ENCODE peak calls at places on chromosomes 5 and 9, in nine cellular contexts. E is transverse colon, N is stomach, J is IMR-90, S is sigmoid colon, K is ovary, H is tibial nerve, Z is HepG2, P is uterus. Y is an unnamed sample.

GRCh38 chr5:173281910-173282309 is 46.3 kb downstream of the STC2 start:
- DNase-seq in E (no peak), N (no peak), J (peak), S (no peak), K (no peak), H (no peak), Z (no peak), P (no peak), Y (no peak)

GRCh38 chr5:74471875-74472274 is 168.7 kb downstream of the ENC1 start:
- DNase-seq in E (no peak), N (no peak), J (peak), S (no peak), K (no peak), H (no peak), Z (no peak), P (no peak), Y (no peak)

GRCh38 chr9:91530829-91531228 is 107.2 kb upstream of the NFIL3 start:
- DNase-seq in E (no peak), N (no peak), J (peak), S (no peak), K (no peak), H (no peak), Z (peak), P (no peak), Y (no peak)

GRCh38 chr5:120465281-120465961 is 1.3 kb downstream of the PRR16 start:
- DNase-seq in E (peak), N (no peak), J (peak), S (peak), K (no peak), H (no peak), Z (no peak), P (peak), Y (peak)

GRCh38 chr5:115160975-115161475 is 8.7 kb downstream of the TRIM36 start:
- DNase-seq in E (no peak), N (no peak), J (no peak), S (no peak), K (no peak), H (no peak), Z (no peak), P (no peak), Y (no peak)

GRCh38 chr5:173452098-173452497 is 123.9 kb upstream of the STC2 start:
- DNase-seq in E (no peak), N (no peak), J (peak), S (no peak), K (no peak), H (no peak), Z (peak), P (no peak), Y (peak)

GRCh38 chr5:110258460-110258859 is 468.0 kb downstream of the TMEM232 start:
- DNase-seq in E (no peak), N (no peak), J (no peak), S (peak), K (no peak), H (no peak), Z (no peak), P (no peak), Y (no peak)

GRCh38 chr5:76983468-76983867 is 30.6 kb downstream of the CRHBP start:
- DNase-seq in E (no peak), N (no peak), J (no peak), S (no peak), K (no peak), H (no peak), Z (no peak), P (no peak), Y (no peak)

GRCh38 chr9:95793924-95794828 is 81.3 kb upstream of the ERCC6L2 start:
- DNase-seq in E (no peak), N (no peak), J (peak), S (no peak), K (no peak), H (no peak), Z (no peak), P (no peak), Y (no peak)

GRCh38 chr5:14101922-14102321 is 41.2 kb upstream of the TRIO start:
- DNase-seq in E (no peak), N (no peak), J (peak), S (no peak), K (no peak), H (no peak), Z (no peak), P (no peak), Y (no peak)

GRCh38 chr5:112419596-112420110 is 576 bp upstream of the EPB41L4A start:
- DNase-seq in E (peak), N (peak), J (no peak), S (peak), K (peak), H (peak), Z (no peak), P (peak), Y (peak)

GRCh38 chr9:93119953-93120845 is 13.9 kb downstream of the NINJ1 start:
- DNase-seq in E (peak), N (peak), J (peak), S (peak), K (peak), H (peak), Z (peak), P (peak), Y (peak)

GRCh38 chr9:111805841-111806241 is 11.1 kb upstream of the SHOC1 start:
- DNase-seq in E (no peak), N (no peak), J (peak), S (no peak), K (no peak), H (no peak), Z (no peak), P (no peak), Y (no peak)

GRCh38 chr9:69121155-69122085 is 52.7 kb upstream of the TJP2 start:
- DNase-seq in E (peak), N (peak), J (peak), S (no peak), K (peak), H (no peak), Z (peak), P (peak), Y (no peak)

GRCh38 chr9:90848866-90849265 is 47.2 kb downstream of the SYK start:
- DNase-seq in E (no peak), N (no peak), J (no peak), S (no peak), K (no peak), H (no peak), Z (no peak), P (no peak), Y (no peak)

GRCh38 chr9:135379540-135380267 is 99.9 kb upstream of the PPP1R26 start:
- DNase-seq in E (no peak), N (no peak), J (no peak), S (no peak), K (no peak), H (no peak), Z (no peak), P (no peak), Y (no peak)

GRCh38 chr9:91500509-91501011 is 76.9 kb upstream of the NFIL3 start:
- DNase-seq in E (no peak), N (no peak), J (peak), S (no peak), K (peak), H (no peak), Z (no peak), P (no peak), Y (no peak)

GRCh38 chr5:157606046-157606445 is 30.5 kb upstream of the ADAM19 start:
- DNase-seq in E (no peak), N (no peak), J (peak), S (no peak), K (no peak), H (no peak), Z (no peak), P (no peak), Y (no peak)

GRCh38 chr5:131265318-131265803 is 1.5 kb downstream of the CDC42SE2 start:
- DNase-seq in E (no peak), N (no peak), J (peak), S (no peak), K (no peak), H (no peak), Z (peak), P (no peak), Y (no peak)

GRCh38 chr5:134122530-134122929 is 8.0 kb downstream of the TCF7 start:
- DNase-seq in E (peak), N (peak), J (no peak), S (no peak), K (no peak), H (no peak), Z (no peak), P (no peak), Y (no peak)

GRCh38 chr9:638152-638551 is 203.3 kb upstream of the DMRT1 start:
- DNase-seq in E (no peak), N (no peak), J (no peak), S (no peak), K (no peak), H (no peak), Z (no peak), P (no peak), Y (no peak)

GRCh38 chr9:68476889-68477288 is 63.8 kb downstream of the TMEM252 start:
- DNase-seq in E (no peak), N (no peak), J (no peak), S (no peak), K (no peak), H (no peak), Z (no peak), P (no peak), Y (no peak)

GRCh38 chr9:272251-273213 is 57.9 kb downstream of the DOCK8 start:
- DNase-seq in E (peak), N (peak), J (no peak), S (no peak), K (no peak), H (no peak), Z (no peak), P (no peak), Y (peak)

GRCh38 chr5:111278824-111279504 is 54.8 kb downstream of the CAMK4 start:
- DNase-seq in E (peak), N (peak), J (no peak), S (no peak), K (no peak), H (peak), Z (peak), P (no peak), Y (no peak)

GRCh38 chr9:105690742-105691141 is 3.6 kb upstream of the TMEM38B start:
- DNase-seq in E (no peak), N (no peak), J (peak), S (no peak), K (no peak), H (no peak), Z (no peak), P (no peak), Y (no peak)

GRCh38 chr9:37035472-37036236 is 1.6 kb upstream of the PAX5 start:
- DNase-seq in E (no peak), N (no peak), J (no peak), S (no peak), K (no peak), H (no peak), Z (no peak), P (no peak), Y (no peak)

GRCh38 chr9:123927625-123928308 is 2.2 kb downstream of the DENND1A start:
- DNase-seq in E (peak), N (no peak), J (peak), S (no peak), K (no peak), H (no peak), Z (no peak), P (no peak), Y (peak)

GRCh38 chr9:21964925-21965385 is 29.2 kb downstream of the CDKN2A start:
- DNase-seq in E (peak), N (peak), J (no peak), S (peak), K (no peak), H (no peak), Z (no peak), P (no peak), Y (no peak)

GRCh38 chr9:91755761-91756638 is 194.0 kb downstream of the ROR2 start:
- DNase-seq in E (no peak), N (no peak), J (no peak), S (no peak), K (no peak), H (no peak), Z (no peak), P (no peak), Y (no peak)

GRCh38 chr5:139725073-139725830 is 70.4 kb upstream of the PSD2 start:
- DNase-seq in E (no peak), N (peak), J (peak), S (peak), K (peak), H (no peak), Z (peak), P (peak), Y (no peak)

GRCh38 chr9:14098102-14098501 is 215.8 kb downstream of the NFIB start:
- DNase-seq in E (no peak), N (no peak), J (peak), S (no peak), K (no peak), H (no peak), Z (no peak), P (no peak), Y (no peak)

GRCh38 chr5:137504916-137505315 is 5.8 kb upstream of the SPOCK1 start:
- DNase-seq in E (no peak), N (no peak), J (no peak), S (no peak), K (no peak), H (no peak), Z (no peak), P (no peak), Y (no peak)

GRCh38 chr9:99783799-99784198 is 37.9 kb upstream of the NR4A3 start:
- DNase-seq in E (no peak), N (no peak), J (no peak), S (no peak), K (no peak), H (no peak), Z (no peak), P (no peak), Y (no peak)

GRCh38 chr9:135226369-135227050 is 139.0 kb downstream of the OLFM1 start:
- DNase-seq in E (no peak), N (no peak), J (no peak), S (peak), K (no peak), H (no peak), Z (no peak), P (no peak), Y (no peak)

GRCh38 chr5:56819027-56819881 is 3.9 kb downstream of the MAP3K1 start:
- DNase-seq in E (no peak), N (no peak), J (no peak), S (no peak), K (no peak), H (no peak), Z (no peak), P (no peak), Y (no peak)

GRCh38 chr9:70413427-70413797 is 1.0 kb downstream of the KLF9 start:
- DNase-seq in E (no peak), N (no peak), J (no peak), S (no peak), K (no peak), H (no peak), Z (no peak), P (no peak), Y (no peak)

GRCh38 chr5:139844472-139845145 is 49.0 kb downstream of the PSD2 start:
- DNase-seq in E (peak), N (peak), J (peak), S (peak), K (peak), H (peak), Z (peak), P (peak), Y (peak)

GRCh38 chr9:131587331-131587730 is 42.0 kb downstream of the PRRT1B start:
- DNase-seq in E (no peak), N (no peak), J (no peak), S (no peak), K (no peak), H (no peak), Z (no peak), P (no peak), Y (no peak)

GRCh38 chr5:80656425-80656824 is 1.6 kb upstream of the DHFR start:
- DNase-seq in E (no peak), N (no peak), J (peak), S (no peak), K (no peak), H (no peak), Z (peak), P (no peak), Y (no peak)
- TF ChIP-seq CTCF in E (no peak), N (no peak), J (no peak), S (no peak), K (no peak), H (no peak), Z (peak), P (no peak), Y (no peak)

GRCh38 chr9:132943677-132944293 is 631 bp downstream of the TSC1 start:
- DNase-seq in E (peak), N (no peak), J (no peak), S (no peak), K (no peak), H (no peak), Z (no peak), P (no peak), Y (no peak)
- H3K27ac ChIP-seq in E (peak), N (peak), J (peak), S (peak), K (peak), H (peak), Z (peak), P (peak), Y (peak)

GRCh38 chr5:83082750-83083149 is 5.4 kb downstream of the XRCC4 start:
- DNase-seq in E (no peak), N (no peak), J (no peak), S (no peak), K (no peak), H (no peak), Z (no peak), P (no peak), Y (no peak)

GRCh38 chr5:83071286-83071685 is 5.9 kb downstream of the TMEM167A start:
- DNase-seq in E (no peak), N (no peak), J (no peak), S (no peak), K (no peak), H (no peak), Z (no peak), P (no peak), Y (no peak)

GRCh38 chr5:83072946-83073345 is 4.2 kb downstream of the TMEM167A start:
- DNase-seq in E (no peak), N (no peak), J (no peak), S (no peak), K (no peak), H (no peak), Z (no peak), P (no peak), Y (no peak)

GRCh38 chr5:83077662-83078261 is 415 bp downstream of the XRCC4 start:
- DNase-seq in E (peak), N (no peak), J (peak), S (no peak), K (no peak), H (no peak), Z (peak), P (no peak), Y (no peak)

GRCh38 chr5:83076742-83077661 is at the start of the genes TMEM167A and XRCC4:
- DNase-seq in E (peak), N (peak), J (peak), S (peak), K (peak), H (peak), Z (peak), P (peak), Y (peak)
- TF ChIP-seq POLR2A in E (peak), N (peak), J (peak), S (peak), K (peak), H (peak), Z (peak), P (peak), Y (peak)

GRCh38 chr5:175698401-175699115 is 40.7 kb downstream of the HRH2 start:
- DNase-seq in E (no peak), N (no peak), J (no peak), S (peak), K (no peak), H (no peak), Z (no peak), P (no peak), Y (no peak)

GRCh38 chr5:175697846-175698245 is 40.0 kb downstream of the HRH2 start:
- DNase-seq in E (no peak), N (no peak), J (no peak), S (peak), K (no peak), H (no peak), Z (no peak), P (no peak), Y (no peak)

GRCh38 chr5:175695161-175696126 is 37.6 kb downstream of the HRH2 start:
- DNase-seq in E (no peak), N (no peak), J (no peak), S (peak), K (no peak), H (no peak), Z (no peak), P (no peak), Y (no peak)

GRCh38 chr5:175696139-175696854 is 38.4 kb downstream of the HRH2 start:
- DNase-seq in E (peak), N (peak), J (no peak), S (peak), K (no peak), H (peak), Z (no peak), P (peak), Y (peak)

DNA sequence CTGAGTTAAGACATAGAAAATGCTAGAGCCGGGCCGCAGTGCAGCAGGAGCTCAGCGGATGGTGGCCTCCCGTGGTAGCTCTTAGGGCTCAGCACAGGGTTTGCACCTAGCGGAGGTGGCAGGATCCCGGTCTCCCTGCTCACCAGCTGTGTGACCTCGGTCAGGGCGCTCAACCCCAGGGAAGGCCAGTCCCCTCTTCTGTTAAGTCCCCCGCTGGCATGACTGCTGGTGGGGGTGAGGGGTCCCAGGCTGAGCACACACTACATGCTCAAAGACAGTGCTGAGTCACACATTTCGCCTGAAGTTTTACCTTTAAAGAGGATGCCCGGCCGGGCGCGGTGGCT is 39.0 kb downstream of the HRH2 start:
- DNase-seq in E (no peak), N (no peak), J (no peak), S (no peak), K (no peak), H (no peak), Z (no peak), P (no peak), Y (no peak)
- TF ChIP-seq CTCF in E (no peak), N (no peak), J (no peak), S (no peak), K (no peak), H (no peak), Z (no peak), P (no peak), Y (no peak)

DNA sequence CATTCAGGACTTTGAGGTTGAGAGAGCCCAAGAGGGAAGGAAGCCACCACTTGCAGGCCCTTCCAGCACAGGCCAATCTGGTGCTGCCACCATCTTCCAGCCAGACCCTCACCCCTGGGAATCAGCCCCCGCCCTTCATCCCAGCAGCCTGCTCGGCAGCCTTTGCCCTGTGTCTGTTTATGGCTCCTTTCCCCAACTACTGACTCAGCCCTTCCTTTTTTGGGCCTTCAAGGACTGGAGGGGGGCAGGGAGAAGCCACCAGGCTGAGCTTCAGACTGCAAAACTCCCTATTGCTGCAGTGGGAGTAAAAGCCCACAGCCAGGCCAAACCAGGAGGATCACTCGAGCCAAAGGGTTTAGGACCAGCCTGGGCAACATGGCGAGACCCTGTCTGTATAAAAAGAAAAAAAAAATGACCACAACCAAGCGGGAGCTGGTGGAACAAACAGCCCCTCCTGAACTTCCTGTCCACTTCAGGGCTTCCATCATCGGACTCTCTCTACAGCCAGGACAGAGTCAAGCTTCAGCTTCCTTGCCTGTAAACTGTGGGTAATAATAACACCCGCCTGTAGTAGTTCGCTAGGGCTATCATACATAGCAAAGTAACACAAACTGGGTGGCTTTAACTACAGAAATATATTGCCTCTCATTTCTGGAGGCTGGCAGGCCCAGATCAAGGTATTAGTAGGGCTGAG is 85.9 kb upstream of the IL17B start:
- DNase-seq in E (peak), N (no peak), J (peak), S (peak), K (no peak), H (no peak), Z (no peak), P (no peak), Y (no peak)
- H3K27ac ChIP-seq in E (peak), N (peak), J (peak), S (peak), K (no peak), H (peak), Z (peak), P (peak), Y (peak)

DNA sequence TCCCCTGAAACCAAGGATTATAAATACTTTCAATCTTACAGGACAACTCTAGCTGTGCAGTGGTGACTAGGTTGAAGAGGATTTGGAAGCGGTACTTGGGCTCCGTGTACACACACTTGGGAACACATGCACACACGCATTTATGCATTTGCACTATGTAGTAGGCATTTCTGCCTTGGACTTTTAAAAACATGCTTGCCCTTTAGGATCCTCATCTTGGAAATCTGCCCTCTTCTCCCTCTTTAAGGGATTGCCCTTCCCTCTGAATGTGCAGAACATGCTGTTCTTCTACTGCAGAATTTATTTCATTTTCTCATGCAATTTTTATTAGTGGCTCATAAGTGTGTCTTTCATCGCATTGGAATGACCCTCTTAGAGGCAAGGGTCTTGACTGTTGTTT is 139.0 kb downstream of the GRIA1 start:
- DNase-seq in E (no peak), N (no peak), J (no peak), S (no peak), K (no peak), H (no peak), Z (no peak), P (no peak), Y (no peak)
- TF ChIP-seq POLR2A in E (no peak), N (no peak), J (no peak), S (no peak), K (no peak), H (no peak), Z (no peak), P (no peak), Y (no peak)

Y was measured in gastrocnemius medialis.